ENCODE peak calls at places on chromosome 12, in ten cellular contexts. C is non-pigmented ciliary epithelial cell; Q is foreskin fibroblast; U is pancreas; L is stimulated activated CD8-positive, alpha-beta memory T cell treated with anti-CD3 and anti-CD28 coated beads, Interleukin-4, amount 100 ng/mL, for 1 hour; F is central memory CD4-positive, alpha-beta T cell; Y is GM13977; B is activated CD4-positive, alpha-beta T cell treated with anti-CD3 and anti-CD28 coated beads for 48 hours; M is frontal cortex; W is stomach. P is an unnamed sample.

GRCh38 chr12:108594-108993 is 42.0 kb downstream of the IQSEC3 start:
- DNase-seq in C (no peak), Q (peak), U (no peak), L (no peak), F (no peak), Y (no peak), B (no peak), M (peak), W (peak), P (no peak)

GRCh38 chr12:116647802-116648201 is 88.6 kb downstream of the MAP1LC3B2 start:
- DNase-seq in C (no peak), Q (no peak), U (no peak), L (no peak), F (no peak), Y (no peak), B (no peak), M (no peak), W (no peak), P (no peak)

GRCh38 chr12:14207946-14208612 is 157.4 kb upstream of the ATF7IP start:
- DNase-seq in C (no peak), Q (no peak), U (peak), L (no peak), F (no peak), Y (no peak), B (no peak), M (no peak), W (peak), P (no peak)

GRCh38 chr12:113088971-113089756 is 32.6 kb downstream of the DTX1 start:
- DNase-seq in C (no peak), Q (no peak), U (no peak), L (no peak), F (peak), Y (peak), B (peak), M (no peak), W (no peak), P (peak)

GRCh38 chr12:60872219-60872618 is 1276.4 kb downstream of the SLC16A7 start:
- DNase-seq in C (no peak), Q (no peak), U (no peak), L (no peak), F (no peak), Y (no peak), B (no peak), M (no peak), W (no peak), P (no peak)

GRCh38 chr12:111469406-111469805 is 63.7 kb downstream of the SH2B3 start:
- DNase-seq in C (no peak), Q (peak), U (no peak), L (no peak), F (no peak), Y (no peak), B (no peak), M (no peak), W (no peak), P (no peak)

GRCh38 chr12:98698603-98699463 is 53.7 kb downstream of the APAF1 start:
- DNase-seq in C (peak), Q (peak), U (peak), L (no peak), F (peak), Y (peak), B (peak), M (peak), W (peak), P (peak)

GRCh38 chr12:55931317-55931779 is 386 bp downstream of the DGKA start:
- DNase-seq in C (no peak), Q (no peak), U (no peak), L (no peak), F (no peak), Y (no peak), B (no peak), M (no peak), W (no peak), P (no peak)

GRCh38 chr12:49534806-49535278 is 4.0 kb upstream of the KCNH3 start:
- DNase-seq in C (no peak), Q (no peak), U (no peak), L (no peak), F (no peak), Y (no peak), B (no peak), M (no peak), W (peak), P (no peak)

GRCh38 chr12:110927545-110927944 is 7.2 kb upstream of the MYL2 start:
- DNase-seq in C (no peak), Q (no peak), U (no peak), L (no peak), F (no peak), Y (no peak), B (no peak), M (no peak), W (no peak), P (no peak)

GRCh38 chr12:10722905-10723866 is at the start of gene YBX3:
- DNase-seq in C (no peak), Q (peak), U (peak), L (no peak), F (no peak), Y (peak), B (peak), M (peak), W (peak), P (peak)

GRCh38 chr12:21774358-21775129 is at the start of gene KCNJ8:
- DNase-seq in C (no peak), Q (peak), U (peak), L (no peak), F (no peak), Y (no peak), B (peak), M (peak), W (peak), P (no peak)

GRCh38 chr12:111993290-111994150 is 19.4 kb downstream of the TMEM116 start:
- DNase-seq in C (no peak), Q (no peak), U (no peak), L (no peak), F (peak), Y (no peak), B (no peak), M (no peak), W (no peak), P (peak)

GRCh38 chr12:108799528-108800243 is 57.7 kb downstream of the SSH1 start:
- DNase-seq in C (no peak), Q (no peak), U (no peak), L (no peak), F (no peak), Y (no peak), B (no peak), M (no peak), W (no peak), P (no peak)

GRCh38 chr12:3336606-3337311 is 154.2 kb upstream of the PRMT8 start:
- DNase-seq in C (no peak), Q (no peak), U (no peak), L (no peak), F (no peak), Y (no peak), B (no peak), M (peak), W (peak), P (no peak)

P was measured in Jurkat, Clone E6-1.